ENCODE peak calls at places on chromosomes 16 and 17, in nine cellular contexts. N is NCI-H1417; O is cardiac fibroblast; A is activated CD4-positive, alpha-beta T cell treated with anti-CD3 and anti-CD28 coated beads, Interleukin-2, amount 10 ng/mL, durations not matched to agents 7 days and 5 days; L is NB4; G is ovary; T is ACHN; V is T-helper 1 cell; E is RWPE1. B is an unnamed sample.

GRCh38 chr17:12519956-12520594 is 145.6 kb upstream of the MYOCD start:
- DNase-seq in V (no peak), E (no peak), O (no peak), L (no peak), G (no peak), A (no peak), T (no peak), N (no peak), B (no peak)

GRCh38 chr16:1839554-1839953 is 12.5 kb downstream of the FAHD1 start:
- DNase-seq in E (no peak), V (no peak), T (no peak), L (peak; percentile 49), A (no peak), N (no peak), G (no peak), O (peak; percentile 41), B (peak; percentile 54)

GRCh38 chr17:73644145-73645049 is at the start of gene SDK2:
- DNase-seq in N (peak; percentile 36), V (no peak), T (no peak), A (no peak), O (no peak), E (peak; percentile 20), G (no peak), L (no peak), B (no peak)

GRCh38 chr17:82819015-82819414 is 20.8 kb downstream of the ZNF750 start:
- DNase-seq in A (no peak), T (no peak), L (no peak), N (no peak), O (no peak), G (no peak), E (no peak), V (no peak), B (no peak)

GRCh38 chr17:19979917-19980770 is 2.5 kb upstream of the AKAP10 start:
- DNase-seq in V (no peak), T (no peak), G (peak; percentile 63), O (no peak), N (no peak), L (peak; percentile 39), A (no peak), E (no peak), B (no peak)

GRCh38 chr16:17070882-17071592 is 399.7 kb downstream of the XYLT1 start:
- DNase-seq in N (peak; percentile 35), G (peak; percentile 11), E (peak; percentile 8), O (no peak), A (peak; percentile 41), T (no peak), V (peak; percentile 40), L (peak; percentile 81), B (no peak)

GRCh38 chr17:57918017-57918895 is 37.0 kb downstream of the CUEDC1 start:
- DNase-seq in V (no peak), N (no peak), E (no peak), T (no peak), A (no peak), O (peak; percentile 57), G (no peak), L (no peak), B (peak; percentile 51)

GRCh38 chr17:4327638-4328037 is 38.8 kb downstream of the UBE2G1 start:
- DNase-seq in O (no peak), A (no peak), L (no peak), E (peak; percentile 83), N (no peak), V (no peak), G (no peak), T (no peak), B (peak; percentile 33)

GRCh38 chr17:46056800-46057304 is 57.8 kb downstream of the STH start:
- DNase-seq in O (peak; percentile 75), V (no peak), L (peak; percentile 88), A (no peak), E (no peak), G (no peak), T (no peak), N (no peak), B (peak; percentile 89)

GRCh38 chr16:64019339-64019738 is 1102.5 kb downstream of the CDH11 start:
- DNase-seq in V (no peak), E (no peak), A (no peak), O (no peak), L (no peak), N (no peak), T (no peak), G (no peak), B (no peak)

GRCh38 chr16:4318171-4318910 is 2.5 kb downstream of the GLIS2 start:
- DNase-seq in V (no peak), A (no peak), L (no peak), O (peak; percentile 36), E (no peak), N (no peak), T (no peak), G (no peak), B (no peak)

GRCh38 chr16:87207509-87207908 is 109.7 kb downstream of the C16orf95 start:
- DNase-seq in T (peak; percentile 79), L (peak; percentile 60), N (no peak), V (no peak), A (no peak), E (peak; percentile 26), G (no peak), O (peak; percentile 86), B (peak; percentile 91)

GRCh38 chr17:57615836-57616235 is 129.3 kb downstream of the CCDC182 start:
- DNase-seq in L (no peak), T (no peak), V (no peak), E (no peak), O (no peak), G (no peak), N (no peak), A (no peak), B (no peak)

GRCh38 chr16:78852236-78852635 is 748.3 kb downstream of the MAF start:
- DNase-seq in G (no peak), L (no peak), O (no peak), N (no peak), A (no peak), V (no peak), E (no peak), T (no peak), B (no peak)

GRCh38 chr17:17118399-17118798 is 76.1 kb downstream of the MPRIP start:
- DNase-seq in E (no peak), V (no peak), T (no peak), A (no peak), N (no peak), G (no peak), O (no peak), L (no peak), B (no peak)

B was measured in fibroblast of pulmonary artery.